ENCODE peak calls at places on chromosomes 13 and 19, in four cellular contexts. A, B, X and V are unnamed samples. For H3K4me1, the result is how much of the 10 kb centered on the place peaks cover.

GRCh38 chr13:44884076-44884729 is 105.1 kb downstream of the NUFIP1 start:
- DNase-seq in B (no peak), X (no peak), A (peak), V (no peak)

GRCh38 chr13:58300224-58300623 is 668.7 kb downstream of the PCDH17 start:
- DNase-seq in A (no peak), X (no peak), B (no peak), V (no peak)

GRCh38 chr13:45219123-45219891 is 18.5 kb upstream of the KCTD4 start:
- DNase-seq in A (no peak), X (no peak), B (no peak), V (no peak)

GRCh38 chr13:48586591-48587103 is 53.8 kb upstream of the RCBTB2 start:
- DNase-seq in A (peak), X (peak), B (no peak), V (no peak)

GRCh38 chr13:68380041-68380973 is 1150.2 kb upstream of the PCDH9 start:
- DNase-seq in X (no peak), A (no peak), B (no peak), V (no peak)

GRCh38 chr19:13437919-13438618 is 68.2 kb downstream of the CACNA1A start:
- DNase-seq in X (no peak), B (no peak), A (no peak), V (no peak)

GRCh38 chr19:6853868-6854267 is 33.5 kb upstream of the ADGRE1 start:
- DNase-seq in B (no peak), A (no peak), X (no peak), V (no peak)

GRCh38 chr19:892243-892996 is 567 bp downstream of the MED16 start:
- DNase-seq in B (peak), X (no peak), A (no peak), V (peak)

GRCh38 chr13:58584610-58585009 is 953.1 kb downstream of the PCDH17 start:
- DNase-seq in X (no peak), B (no peak), A (no peak), V (no peak)

GRCh38 chr13:40401911-40402776 is 264.3 kb downstream of the FOXO1 start:
- DNase-seq in X (peak), B (no peak), A (peak), V (no peak)

GRCh38 chr13:44918323-44919102 is 70.8 kb downstream of the NUFIP1 start:
- DNase-seq in A (peak), X (peak), B (peak), V (peak)

GRCh38 chr19:10797541-10798256 is 38.3 kb downstream of the TMED1 start:
- DNase-seq in A (no peak), B (no peak), X (no peak), V (no peak)

GRCh38 chr13:42221321-42221720 is 50.6 kb upstream of the AKAP11 start:
- DNase-seq in X (no peak), B (no peak), A (peak), V (no peak)

GRCh38 chr19:9323557-9323918 is 441 bp upstream of the ZNF559 start:
- DNase-seq in A (peak), B (no peak), X (peak), V (no peak)

GRCh38 chr13:75217949-75218348 is 264.0 kb downstream of the TBC1D4 start:
- DNase-seq in X (peak), B (peak), A (peak), V (no peak)

GRCh38 chr19:15025237-15025636 is 24.0 kb upstream of the CASP14 start:
- DNase-seq in X (peak), A (peak), B (no peak), V (peak)

GRCh38 chr13:91105270-91105669 is 242.2 kb upstream of the MIR17HG start:
- DNase-seq in X (no peak), B (no peak), A (no peak), V (no peak)

GRCh38 chr13:29369060-29369743 is 226.3 kb downstream of the SLC7A1 start:
- DNase-seq in X (no peak), A (peak), B (peak), V (peak)

GRCh38 chr19:35518313-35518712 is 4.9 kb upstream of the DMKN start:
- DNase-seq in A (peak), B (no peak), X (no peak), V (no peak)

GRCh38 chr19:15251010-15251748 is 18.9 kb upstream of the EPHX3 start:
- DNase-seq in A (peak), B (no peak), X (no peak), V (no peak)

GRCh38 chr19:33005440-33005839 is 33.4 kb downstream of the FAAP24 start:
- DNase-seq in A (no peak), B (no peak), X (no peak), V (peak)

GRCh38 chr19:1566392-1567115 is 1.6 kb downstream of the MEX3D start:
- DNase-seq in B (peak), X (peak), A (peak), V (peak)

GRCh38 chr19:48445256-48445605 is 552 bp upstream of the GRWD1 start:
- DNase-seq in B (peak), X (peak), A (peak), V (peak)

GRCh38 chr13:40031031-40031430 is 375.6 kb downstream of the COG6 start:
- DNase-seq in B (no peak), A (peak), X (no peak), V (no peak)

GRCh38 chr19:1291761-1292418 is 6.2 kb downstream of the EFNA2 start:
- DNase-seq in A (no peak), X (no peak), B (no peak), V (no peak)

GRCh38 chr13:91516799-91517198 is 118.4 kb downstream of the GPC5 start:
- DNase-seq in B (no peak), X (no peak), A (no peak), V (no peak)

GRCh38 chr19:22140356-22140755 is 56.4 kb downstream of the ZNF676 start:
- DNase-seq in B (no peak), A (no peak), X (no peak), V (no peak)

GRCh38 chr13:98474761-98475160 is 102.1 kb downstream of the STK24 start:
- DNase-seq in X (no peak), A (no peak), B (no peak), V (no peak)
- H3K27ac ChIP-seq in X (no peak), A (peak), B (no peak), V (no peak)

DNA sequence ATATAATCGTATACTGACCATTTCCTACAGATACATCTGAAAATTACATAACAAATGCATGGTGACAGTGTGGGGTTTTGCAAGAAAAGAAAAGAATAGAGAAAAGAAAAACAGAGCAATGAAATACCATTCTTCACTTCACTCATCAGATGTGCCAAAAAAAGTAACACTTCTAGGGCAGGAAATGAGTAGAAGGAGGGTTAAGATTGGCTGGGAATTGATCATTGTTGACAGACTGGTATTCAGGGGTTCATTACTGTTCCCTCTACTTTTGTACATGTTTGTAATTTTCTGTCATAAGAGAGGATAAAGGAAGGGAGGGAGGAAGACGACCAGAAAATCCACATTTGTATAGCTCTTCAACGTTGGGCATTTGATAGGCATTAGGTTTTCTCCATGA is 31.5 kb downstream of the ABCC4 start:
- DNase-seq in X (no peak), A (no peak), B (no peak), V (no peak)
- H3K4me1 ChIP-seq in X (under half), A (under half), B (under half), V (under half)

GRCh38 chr19:38838208-38838985 is 6.8 kb upstream of the ECH1 start:
- DNase-seq in X (no peak), A (no peak), B (no peak), V (no peak)
- H3K27ac ChIP-seq in X (no peak), A (peak), B (no peak), V (no peak)

GRCh38 chr13:110420626-110421025 is 113.5 kb downstream of the COL4A2 start:
- DNase-seq in X (no peak), B (no peak), A (no peak), V (no peak)
- H3K4me1 ChIP-seq in X (under half), B (under half), A (under half), V (under half)

DNA sequence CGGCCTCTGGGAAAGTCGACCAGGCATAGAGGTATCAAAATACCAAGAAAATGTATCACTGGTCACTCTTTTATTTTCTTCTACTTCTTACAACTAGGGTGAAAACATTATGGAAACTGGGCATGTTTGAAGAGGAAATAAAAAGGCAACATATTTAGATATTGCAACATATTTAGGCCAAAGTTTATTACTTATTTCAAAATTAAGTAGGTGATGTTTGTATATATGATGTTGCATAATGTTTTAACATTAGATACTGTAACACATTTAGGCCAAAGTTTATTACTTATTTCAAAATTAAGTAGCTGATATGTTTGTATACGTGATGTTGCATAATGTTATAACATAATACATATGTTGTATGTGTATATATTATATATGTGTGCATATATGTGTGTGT is 451.3 kb downstream of the LIG4 start:
- DNase-seq in A (no peak), X (no peak), B (no peak), V (no peak)
- H3K27ac ChIP-seq in A (no peak), X (no peak), B (no peak), V (no peak)

DNA sequence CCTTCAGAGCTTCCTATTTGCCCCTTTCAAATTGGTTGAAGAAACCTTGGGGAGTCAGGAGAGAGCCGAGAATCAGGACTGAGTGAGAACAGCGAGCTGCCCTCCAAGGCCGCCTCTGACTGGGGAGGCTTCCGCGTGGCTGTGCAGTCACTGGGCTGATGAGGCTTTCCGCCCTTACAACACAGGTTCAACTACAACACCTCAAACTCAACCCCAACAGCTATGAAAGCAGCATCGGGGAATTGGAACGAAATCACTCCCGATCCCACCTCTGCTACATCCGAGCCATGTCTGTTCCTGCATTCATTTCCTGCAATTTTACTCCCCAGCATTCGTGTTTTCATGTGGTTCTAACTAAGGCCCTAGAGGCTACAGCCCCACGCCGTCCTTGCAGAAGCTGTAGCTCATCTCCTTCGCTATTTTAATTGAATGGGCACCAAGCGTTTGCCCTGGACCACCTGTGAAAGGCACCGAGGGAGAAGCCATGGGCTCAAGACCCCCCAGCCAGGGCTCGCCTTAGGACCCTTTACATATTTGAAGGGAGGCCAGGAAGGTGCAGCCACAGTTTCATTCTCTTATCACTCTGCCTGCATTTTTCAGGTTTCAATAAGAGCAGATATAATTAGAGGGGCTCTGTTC is 12.3 kb upstream of the RASA3 start:
- DNase-seq in B (no peak), X (no peak), A (no peak), V (no peak)
- H3K4me1 ChIP-seq in B (under half), X (under half), A (under half), V (under half)

GRCh38 chr13:74098077-74098476 is 36.1 kb downstream of the KLF12 start:
- DNase-seq in B (no peak), A (no peak), X (no peak), V (no peak)

GRCh38 chr13:74101436-74101835 is 32.8 kb downstream of the KLF12 start:
- DNase-seq in A (no peak), B (no peak), X (no peak), V (no peak)

GRCh38 chr13:74092711-74093110 is 41.5 kb downstream of the KLF12 start:
- DNase-seq in A (no peak), B (no peak), X (no peak), V (no peak)

GRCh38 chr13:74093691-74094090 is 40.5 kb downstream of the KLF12 start:
- DNase-seq in X (no peak), A (no peak), B (no peak), V (no peak)

GRCh38 chr13:74097116-74097515 is 37.1 kb downstream of the KLF12 start:
- DNase-seq in X (no peak), A (no peak), B (no peak), V (no peak)
- H3K27ac ChIP-seq in X (no peak), A (no peak), B (no peak), V (no peak)